ENCODE peak calls at places on chromosome 3, in ten cellular contexts. K is HepG2, O is ovary, D is HFF-Myc, U is kidney epithelial cell, R is cardiac muscle cell, B is body of pancreas, J is heart left ventricle, H is MM.1S, Y is dorsolateral prefrontal cortex. T is an unnamed sample.

GRCh38 chr3:14440531-14441239 is 38.3 kb downstream of the SLC6A6 start:
- DNase-seq in K (no peak), O (no peak), D (no peak), U (peak), R (peak), B (no peak), J (no peak), H (no peak), Y (no peak), T (peak)

GRCh38 chr3:46649436-46649835 is 37.1 kb downstream of the FAM240A start:
- DNase-seq in K (no peak), O (no peak), D (no peak), U (no peak), R (no peak), B (no peak), J (no peak), H (no peak), Y (no peak), T (no peak)

GRCh38 chr3:37899101-37899707 is 37.5 kb downstream of the CTDSPL start:
- DNase-seq in K (no peak), O (no peak), D (no peak), U (no peak), R (no peak), B (no peak), J (no peak), H (no peak), Y (no peak), T (no peak)

GRCh38 chr3:64097920-64098319 is 74.6 kb upstream of the PSMD6 start:
- DNase-seq in K (no peak), O (no peak), D (no peak), U (no peak), R (no peak), B (no peak), J (no peak), H (no peak), Y (no peak), T (no peak)

GRCh38 chr3:160684368-160684740 is 7.4 kb downstream of the ARL14 start:
- DNase-seq in K (no peak), O (no peak), D (no peak), U (no peak), R (no peak), B (no peak), J (no peak), H (no peak), Y (no peak), T (no peak)

GRCh38 chr3:17398959-17399551 is 343.4 kb downstream of the TBC1D5 start:
- DNase-seq in K (no peak), O (no peak), D (no peak), U (no peak), R (no peak), B (no peak), J (no peak), H (peak), Y (no peak), T (no peak)

GRCh38 chr3:43289401-43289800 is 3.1 kb downstream of the SNRK start:
- DNase-seq in K (no peak), O (no peak), D (no peak), U (no peak), R (no peak), B (no peak), J (no peak), H (no peak), Y (no peak), T (no peak)

GRCh38 chr3:59338934-59339333 is 289.1 kb upstream of the CFAP20DC start:
- DNase-seq in K (peak), O (no peak), D (no peak), U (no peak), R (no peak), B (no peak), J (no peak), H (no peak), Y (no peak), T (no peak)

GRCh38 chr3:27511724-27512422 is 27.7 kb upstream of the SLC4A7 start:
- DNase-seq in K (no peak), O (no peak), D (no peak), U (no peak), R (no peak), B (no peak), J (no peak), H (no peak), Y (no peak), T (no peak)

DNA sequence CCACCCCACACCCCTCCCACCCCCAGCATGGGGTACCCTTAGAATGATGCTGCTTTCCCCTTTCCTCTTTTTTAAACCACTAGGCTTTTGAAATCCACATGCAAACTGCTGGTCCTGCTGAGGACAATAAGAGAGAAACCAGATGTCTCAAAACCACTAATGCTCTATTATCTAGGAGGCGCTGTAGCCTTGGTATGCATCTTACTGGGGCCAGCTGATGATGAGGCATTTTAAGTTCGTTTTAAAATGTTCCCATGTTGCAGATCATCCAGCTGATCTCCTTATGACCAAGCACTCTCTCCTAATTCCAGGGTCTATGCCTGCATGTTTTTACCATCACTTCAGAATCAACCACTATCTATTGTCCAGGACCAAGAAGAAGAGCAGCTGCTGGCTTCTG is 1.3 kb downstream of the NME9 start:
- DNase-seq in K (no peak), O (no peak), D (no peak), U (no peak), R (peak), B (no peak), J (no peak), H (peak), Y (no peak), T (no peak)
- H3K4me3 ChIP-seq in K (no peak), O (no peak), D (no peak), U (no peak), R (no peak), B (no peak), J (no peak), H (no peak), Y (peak), T (no peak)

GRCh38 chr3:51538459-51539290 is at the start of gene RAD54L2:
- DNase-seq in K (peak), O (peak), D (peak), U (peak), R (peak), B (peak), J (peak), H (peak), Y (peak), T (peak)
- TF ChIP-seq CTCF in K (peak), O (peak), D (no peak), U (no peak), R (peak), B (no peak), J (no peak), H (peak), Y (peak), T (no peak)

GRCh38 chr3:128496602-128497304 is 3.8 kb upstream of the GATA2 start:
- DNase-seq in K (no peak), O (no peak), D (no peak), U (no peak), R (no peak), B (peak), J (no peak), H (no peak), Y (peak), T (no peak)
- H3K4me3 ChIP-seq in K (no peak), O (peak), D (peak), U (no peak), R (peak), B (no peak), J (peak), H (peak), Y (peak), T (peak)

DNA sequence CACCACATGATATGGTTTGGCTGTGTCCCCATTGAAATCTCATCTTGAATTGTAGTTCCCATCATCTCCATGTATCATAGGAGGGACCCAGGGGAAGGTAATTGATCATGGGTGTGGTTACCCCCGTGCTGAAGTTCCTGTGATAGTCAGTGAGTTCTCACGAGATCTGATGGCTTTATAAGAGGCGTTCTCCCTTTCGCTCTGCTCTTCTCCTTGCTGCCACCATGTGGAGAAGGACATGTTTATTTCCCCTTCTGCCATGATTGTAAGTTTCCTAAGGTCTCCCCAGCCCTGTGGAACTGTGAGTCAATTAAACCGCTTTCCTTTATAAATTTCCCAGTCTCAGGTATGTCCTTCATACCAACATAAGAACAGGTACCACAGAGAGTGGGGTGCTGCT is 21.9 kb downstream of the OSTN start:
- DNase-seq in K (peak), O (no peak), D (no peak), U (no peak), R (no peak), B (no peak), J (no peak), H (no peak), Y (no peak), T (no peak)
- TF ChIP-seq CTCF in K (peak), O (no peak), D (peak), U (no peak), R (peak), B (no peak), J (no peak), H (no peak), Y (no peak), T (no peak)

GRCh38 chr3:194824676-194825075 is 139.0 kb downstream of the FAM43A start:
- DNase-seq in K (no peak), O (no peak), D (no peak), U (no peak), R (peak), B (no peak), J (peak), H (no peak), Y (no peak), T (no peak)
- H3K4me3 ChIP-seq in K (no peak), O (no peak), D (no peak), U (no peak), R (no peak), B (no peak), J (peak), H (no peak), Y (no peak), T (no peak)

GRCh38 chr3:185733980-185734724 is 90.7 kb downstream of the IGF2BP2 start:
- DNase-seq in K (peak), O (no peak), D (no peak), U (peak), R (peak), B (peak), J (peak), H (peak), Y (no peak), T (peak)
- TF ChIP-seq CTCF in K (peak), O (no peak), D (peak), U (peak), R (peak), B (peak), J (peak), H (peak), Y (peak), T (peak)

GRCh38 chr3:53800041-53800440 is 46.2 kb downstream of the CHDH start:
- DNase-seq in K (no peak), O (no peak), D (no peak), U (no peak), R (no peak), B (no peak), J (no peak), H (no peak), Y (no peak), T (no peak)
- H3K4me3 ChIP-seq in K (no peak), O (no peak), D (no peak), U (no peak), R (no peak), B (no peak), J (no peak), H (no peak), Y (no peak), T (no peak)

GRCh38 chr3:49182682-49183081 is 11.3 kb downstream of the KLHDC8B start:
- DNase-seq in K (no peak), O (no peak), D (no peak), U (no peak), R (no peak), B (no peak), J (no peak), H (no peak), Y (no peak), T (no peak)

GRCh38 chr3:49180116-49180515 is 8.7 kb downstream of the KLHDC8B start:
- DNase-seq in K (no peak), O (no peak), D (no peak), U (no peak), R (no peak), B (no peak), J (no peak), H (no peak), Y (no peak), T (no peak)

GRCh38 chr3:49177073-49177472 is 5.7 kb downstream of the KLHDC8B start:
- DNase-seq in K (no peak), O (no peak), D (no peak), U (no peak), R (no peak), B (no peak), J (no peak), H (no peak), Y (no peak), T (no peak)

GRCh38 chr3:49183873-49184272 is 12.5 kb downstream of the KLHDC8B start:
- DNase-seq in K (peak), O (no peak), D (no peak), U (no peak), R (no peak), B (no peak), J (no peak), H (no peak), Y (no peak), T (no peak)

GRCh38 chr3:49181351-49181750 is 10.0 kb downstream of the KLHDC8B start:
- DNase-seq in K (no peak), O (no peak), D (no peak), U (no peak), R (no peak), B (no peak), J (no peak), H (no peak), Y (no peak), T (peak)
- TF ChIP-seq CTCF in K (no peak), O (no peak), D (no peak), U (no peak), R (no peak), B (no peak), J (no peak), H (no peak), Y (no peak), T (no peak)

DNA sequence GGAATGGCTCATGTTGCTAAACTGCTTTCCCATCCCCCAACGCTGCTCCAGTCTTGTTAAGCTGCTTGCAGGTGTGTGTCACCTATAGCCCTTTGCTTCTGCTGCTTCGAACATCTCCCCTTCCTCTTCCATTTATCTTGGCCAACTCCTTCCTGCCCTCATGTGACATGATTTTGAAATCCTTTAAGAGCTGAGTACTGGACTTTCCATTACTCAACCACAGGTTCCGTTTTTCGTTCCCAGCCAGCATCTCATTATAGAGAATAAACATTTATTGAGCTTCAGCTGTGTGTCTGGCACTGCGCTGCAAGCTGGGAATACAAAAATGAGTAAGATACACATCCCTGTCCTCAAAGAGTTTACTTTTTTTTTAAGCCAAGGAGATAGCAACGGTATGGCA is 1.7 kb downstream of the ATG7 start:
- DNase-seq in K (no peak), O (no peak), D (no peak), U (no peak), R (no peak), B (peak), J (peak), H (no peak), Y (no peak), T (no peak)
- H3K4me3 ChIP-seq in K (no peak), O (no peak), D (peak), U (no peak), R (no peak), B (no peak), J (no peak), H (no peak), Y (no peak), T (no peak)